ENCODE peak calls at places on chromosomes 2 and 18, in nine cellular contexts. A is type B pancreatic cell, G is H7, P is left ventricle myocardium inferior, D is HuH-7.5, F is heart left ventricle, B is NCI-H69, C is T-helper 9 cell, K is GM13976. W is an unnamed sample.

GRCh38 chr2:108965540-108966299 is 23.3 kb downstream of the EDAR start:
- DNase-seq in P (no peak), C (peak; percentile 21), F (no peak), B (no peak), D (no peak), K (no peak), A (no peak), G (no peak), W (no peak)

GRCh38 chr2:106801256-106801655 is 84.7 kb downstream of the ST6GAL2 start:
- DNase-seq in B (no peak), F (no peak), G (peak; percentile 62), C (no peak), D (no peak), A (no peak), P (no peak), K (no peak), W (no peak)

GRCh38 chr18:906416-907170 is 1.9 kb downstream of the ADCYAP1 start:
- DNase-seq in B (peak; percentile 92), C (no peak), D (peak; percentile 59), K (no peak), G (peak; percentile 78), F (no peak), A (no peak), P (no peak), W (no peak)

GRCh38 chr2:101821828-101822458 is 124.4 kb downstream of the MAP4K4 start:
- DNase-seq in D (no peak), K (no peak), C (no peak), P (no peak), G (no peak), A (no peak), B (no peak), F (no peak), W (no peak)

GRCh38 chr18:62781893-62782292 is 66.6 kb downstream of the PHLPP1 start:
- DNase-seq in D (no peak), G (no peak), C (no peak), A (no peak), K (no peak), B (peak; percentile 59), F (no peak), P (no peak), W (no peak)

GRCh38 chr2:54360055-54360792 is 95.9 kb upstream of the SPTBN1 start:
- DNase-seq in A (no peak), K (no peak), D (no peak), C (no peak), F (peak; percentile 73), P (peak; percentile 44), B (peak; percentile 4), G (no peak), W (no peak)

GRCh38 chr2:172096661-172097547 is 5.8 kb downstream of the DLX2 start:
- DNase-seq in G (peak; percentile 82), P (no peak), A (peak; percentile 72), D (peak; percentile 71), B (peak; percentile 65), C (no peak), K (peak; percentile 41), F (no peak), W (no peak)

GRCh38 chr18:12580630-12581342 is 77.1 kb downstream of the SPIRE1 start:
- DNase-seq in K (no peak), P (no peak), A (no peak), B (no peak), C (no peak), F (no peak), D (no peak), G (no peak), W (no peak)

GRCh38 chr2:68565858-68566257 is 77.5 kb upstream of the PROKR1 start:
- DNase-seq in P (no peak), D (no peak), K (no peak), C (no peak), A (no peak), F (no peak), B (no peak), G (no peak), W (no peak)

W was measured in stimulated activated naive B cell treated with anti-CD40 and anti-IgM and Interleukin-4, amounts not matched to agents 10 μg/mL and 1 μg/mL and 100 μg/mL, for 72 hours.